ENCODE peak calls at places on chromosomes 2 and 18, in seven cellular contexts. L is H1, B is IMR-90, Q is PC-9, C is adrenal gland, O is spleen, S is A549. P is an unnamed sample.

GRCh38 chr2:240234503-240234951 is 94.1 kb upstream of the OTOS start:
- DNase-seq in S (no peak), L (no peak), B (peak), O (peak), C (no peak), Q (no peak), P (peak)

GRCh38 chr2:31920968-31921367 is 89.8 kb downstream of the MEMO1 start:
- DNase-seq in B (no peak), O (no peak), L (no peak), S (no peak), Q (no peak), C (no peak), P (no peak)

GRCh38 chr2:161246301-161246700 is 61.9 kb upstream of the PSMD14 start:
- DNase-seq in Q (no peak), L (no peak), B (no peak), S (no peak), C (no peak), O (no peak), P (no peak)

GRCh38 chr2:4753721-4754120 is 938.5 kb upstream of the SOX11 start:
- DNase-seq in B (no peak), O (no peak), Q (no peak), C (no peak), S (no peak), L (no peak), P (no peak)

GRCh38 chr2:101613073-101613704 is 84.3 kb upstream of the MAP4K4 start:
- DNase-seq in L (no peak), C (no peak), S (no peak), Q (no peak), O (no peak), B (no peak), P (no peak)

GRCh38 chr2:202221873-202222272 is 16.5 kb downstream of the SUMO1 start:
- DNase-seq in Q (no peak), C (no peak), B (peak), L (no peak), O (no peak), S (no peak), P (no peak)

GRCh38 chr18:48749768-48750167 is 201.0 kb downstream of the SMAD7 start:
- DNase-seq in L (no peak), S (no peak), Q (no peak), C (no peak), O (peak), B (peak), P (peak)

GRCh38 chr2:233824373-233824772 is 30.0 kb downstream of the HJURP start:
- DNase-seq in Q (no peak), B (no peak), O (peak), L (no peak), S (no peak), C (no peak), P (no peak)

GRCh38 chr18:48340502-48340901 is 68.7 kb downstream of the ZBTB7C start:
- DNase-seq in S (no peak), L (no peak), Q (no peak), C (no peak), O (no peak), B (no peak), P (no peak)

GRCh38 chr2:119219873-119220272 is 3.8 kb upstream of the STEAP3 start:
- DNase-seq in O (no peak), S (no peak), C (no peak), L (no peak), Q (no peak), B (peak), P (no peak)

GRCh38 chr2:127080941-127081769 is 25.8 kb downstream of the BIN1 start:
- DNase-seq in S (no peak), B (no peak), L (no peak), Q (no peak), C (peak), O (peak), P (no peak)

GRCh38 chr2:39631715-39632114 is 34.0 kb upstream of the TMEM178A start:
- DNase-seq in L (no peak), S (no peak), O (no peak), B (peak), Q (peak), C (no peak), P (no peak)

GRCh38 chr2:146540271-146540932 is 1304.4 kb upstream of the ACVR2A start:
- DNase-seq in L (peak), C (no peak), S (no peak), O (no peak), B (no peak), Q (no peak), P (no peak)

GRCh38 chr2:3762771-3763447 is 59.5 kb downstream of the DCDC2C start:
- DNase-seq in S (no peak), O (no peak), B (no peak), C (no peak), Q (no peak), L (no peak), P (peak)

GRCh38 chr18:2985628-2986027 is 27.3 kb downstream of the LPIN2 start:
- DNase-seq in B (peak), S (no peak), Q (no peak), C (no peak), L (no peak), O (no peak), P (no peak)

GRCh38 chr2:58634653-58635347 is 393.7 kb upstream of the FANCL start:
- DNase-seq in O (no peak), Q (peak), L (peak), C (no peak), B (no peak), S (no peak), P (no peak)

GRCh38 chr2:10419553-10420257 is 28.4 kb downstream of the ODC1 start:
- DNase-seq in C (no peak), O (peak), L (no peak), Q (no peak), S (no peak), B (no peak), P (no peak)

GRCh38 chr2:220077488-220077887 is 450.1 kb downstream of the SLC4A3 start:
- DNase-seq in O (no peak), B (peak), C (no peak), L (no peak), Q (no peak), S (no peak), P (no peak)

GRCh38 chr2:46816846-46817726 is 98.5 kb downstream of the MCFD2 start:
- DNase-seq in C (no peak), B (no peak), Q (no peak), L (no peak), S (no peak), O (peak), P (no peak)

GRCh38 chr2:108925286-108925685 is 63.7 kb downstream of the EDAR start:
- DNase-seq in B (no peak), L (no peak), C (no peak), Q (no peak), S (no peak), O (peak), P (no peak)

GRCh38 chr2:86634352-86634751 is 10.7 kb upstream of the RNF103 start:
- DNase-seq in S (no peak), L (no peak), B (no peak), Q (no peak), O (peak), C (no peak), P (no peak)

GRCh38 chr2:219707496-219708285 is 80.3 kb downstream of the SLC4A3 start:
- DNase-seq in S (no peak), O (no peak), Q (no peak), B (peak), L (no peak), C (no peak), P (no peak)

GRCh38 chr2:120486441-120486840 is 140.5 kb downstream of the INHBB start:
- DNase-seq in Q (peak), C (no peak), L (no peak), B (no peak), S (no peak), O (no peak), P (no peak)

GRCh38 chr18:50262977-50263376 is 3.3 kb downstream of the CFAP53 start:
- DNase-seq in S (no peak), O (no peak), Q (no peak), B (no peak), L (no peak), C (no peak), P (no peak)

GRCh38 chr2:188884552-188884951 is 89.6 kb upstream of the COL3A1 start:
- DNase-seq in L (no peak), S (no peak), C (no peak), B (peak), Q (no peak), O (no peak), P (no peak)

GRCh38 chr2:27717070-27717453 is 53.4 kb downstream of the SLC4A1AP start:
- DNase-seq in C (no peak), B (peak), Q (peak), O (no peak), S (no peak), L (no peak), P (no peak)

GRCh38 chr2:198628596-198628995 is 824.2 kb downstream of the PLCL1 start:
- DNase-seq in B (no peak), L (no peak), S (no peak), O (no peak), C (no peak), Q (no peak), P (no peak)

GRCh38 chr18:58894937-58895336 is 30.3 kb downstream of the ZNF532 start:
- DNase-seq in Q (no peak), S (no peak), B (no peak), L (no peak), O (no peak), C (no peak), P (no peak)

GRCh38 chr2:112141623-112142001 is 3.4 kb downstream of the FBLN7 start:
- DNase-seq in Q (no peak), C (no peak), O (no peak), L (no peak), S (no peak), B (no peak), P (no peak)

GRCh38 chr2:162989507-162989906 is 150.9 kb upstream of the KCNH7 start:
- DNase-seq in B (no peak), S (no peak), O (no peak), Q (no peak), L (no peak), C (no peak), P (no peak)

GRCh38 chr2:20667151-20667530 is 197 bp downstream of the GDF7 start:
- DNase-seq in L (no peak), S (no peak), B (no peak), C (no peak), O (no peak), Q (no peak), P (peak)
- TF ChIP-seq CTCF in L (no peak), S (peak), B (no peak), C (no peak), O (no peak), Q (no peak), P (no peak)

GRCh38 chr2:168529900-168530561 is 74.0 kb downstream of the CERS6 start:
- DNase-seq in C (no peak), S (no peak), O (no peak), Q (no peak), L (no peak), B (no peak), P (no peak)

GRCh38 chr2:168529054-168529833 is 73.2 kb downstream of the CERS6 start:
- DNase-seq in B (no peak), L (no peak), C (no peak), O (no peak), S (no peak), Q (no peak), P (no peak)

GRCh38 chr2:168526641-168527040 is 70.6 kb downstream of the CERS6 start:
- DNase-seq in L (no peak), C (peak), S (no peak), Q (no peak), B (no peak), O (no peak), P (no peak)

GRCh38 chr2:168528016-168528415 is 71.9 kb downstream of the CERS6 start:
- DNase-seq in Q (no peak), C (no peak), O (no peak), S (no peak), B (no peak), L (no peak), P (no peak)

DNA sequence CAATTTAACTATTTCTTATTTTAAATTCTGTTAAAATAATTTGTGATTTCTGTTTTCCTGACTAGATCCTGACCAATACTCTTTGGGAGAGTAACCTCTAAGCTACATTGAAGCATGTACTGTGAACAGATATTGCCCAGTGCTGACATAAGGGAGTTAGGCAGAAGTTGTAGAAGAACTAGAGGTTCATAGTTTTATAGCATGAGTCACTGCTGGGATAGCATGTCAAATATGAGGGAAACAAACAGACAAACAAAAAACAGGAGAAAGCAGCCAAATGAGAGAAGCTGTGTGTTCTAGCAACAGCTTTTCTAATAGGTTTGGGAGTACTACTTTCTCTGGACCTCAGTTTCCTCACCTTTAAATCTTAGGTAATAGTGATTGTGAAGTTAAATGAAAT is 72.4 kb downstream of the CERS6 start:
- DNase-seq in Q (no peak), L (no peak), C (no peak), B (peak), S (no peak), O (no peak), P (no peak)
- H3K27ac ChIP-seq in Q (no peak), L (no peak), C (peak), B (no peak), S (peak), O (no peak), P (no peak)

DNA sequence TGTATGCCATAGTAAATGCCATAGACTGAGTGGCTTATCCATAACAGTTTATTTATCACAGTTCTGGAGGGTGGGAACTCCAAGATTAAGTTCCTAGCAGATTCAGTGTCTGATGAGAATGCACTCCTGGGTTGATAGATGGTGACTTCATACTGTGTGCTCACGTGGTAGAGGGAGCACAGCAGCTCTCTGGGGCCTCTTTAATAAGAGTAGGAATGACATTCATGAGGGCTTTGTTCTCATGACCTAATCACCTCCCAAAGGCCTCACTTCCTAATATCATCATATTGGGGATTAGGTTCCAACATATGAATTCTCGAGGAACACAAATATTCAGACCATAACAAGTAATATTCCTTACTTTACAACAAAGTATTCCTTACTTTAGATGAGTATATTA is 98.1 kb upstream of the SH3BP4 start:
- DNase-seq in L (no peak), C (no peak), B (peak), S (no peak), Q (no peak), O (no peak), P (no peak)
- TF ChIP-seq CTCF in L (no peak), C (no peak), B (no peak), S (no peak), Q (no peak), O (no peak), P (no peak)

GRCh38 chr2:65129613-65130439 is at the start of gene RAB1A:
- DNase-seq in C (peak), L (peak), B (peak), S (peak), Q (peak), O (peak), P (peak)
- H3K27ac ChIP-seq in C (peak), L (peak), B (peak), S (peak), Q (peak), O (peak), P (peak)

GRCh38 chr2:172674968-172675303 is 60.7 kb upstream of the RAPGEF4 start:
- DNase-seq in C (no peak), Q (no peak), B (no peak), L (no peak), S (no peak), O (no peak), P (no peak)
- TF ChIP-seq CTCF in C (no peak), Q (no peak), B (no peak), L (no peak), S (no peak), O (no peak), P (no peak)

DNA sequence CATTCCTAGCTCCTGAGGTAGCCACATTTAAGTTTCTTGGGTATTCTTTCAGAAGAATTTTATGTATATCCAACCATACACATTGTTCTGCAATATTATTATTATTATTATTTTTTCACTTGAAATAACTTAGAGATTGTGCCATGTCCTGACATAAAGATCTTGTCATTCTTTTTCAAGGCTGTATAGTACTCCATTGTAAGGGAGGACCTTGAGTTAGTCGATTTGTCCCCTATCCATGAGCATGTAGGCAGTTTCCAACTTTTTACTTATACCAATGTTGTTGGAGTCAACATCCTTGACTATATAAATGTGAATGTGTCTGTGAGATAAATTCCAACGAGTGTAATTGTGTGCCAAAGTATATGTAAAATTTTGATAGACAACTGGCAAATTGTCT is 891 bp upstream of the EGR4 start:
- DNase-seq in S (no peak), B (no peak), O (no peak), Q (no peak), C (no peak), L (no peak), P (no peak)
- H3K27ac ChIP-seq in S (no peak), B (no peak), O (no peak), Q (no peak), C (no peak), L (no peak), P (no peak)

GRCh38 chr2:71069376-71069775 is 928 bp downstream of the NAGK start:
- DNase-seq in B (peak), C (no peak), S (no peak), O (peak), Q (no peak), L (no peak), P (no peak)

GRCh38 chr2:71066856-71067255 is 1.6 kb upstream of the NAGK start:
- DNase-seq in Q (no peak), S (no peak), L (no peak), B (no peak), C (no peak), O (no peak), P (no peak)

GRCh38 chr2:71067567-71068217 is 756 bp upstream of the NAGK start:
- DNase-seq in B (no peak), C (peak), O (peak), L (no peak), Q (no peak), S (no peak), P (peak)

GRCh38 chr2:71070294-71071025 is 2.0 kb downstream of the NAGK start:
- DNase-seq in L (no peak), O (peak), C (no peak), Q (no peak), B (peak), S (peak), P (no peak)

DNA sequence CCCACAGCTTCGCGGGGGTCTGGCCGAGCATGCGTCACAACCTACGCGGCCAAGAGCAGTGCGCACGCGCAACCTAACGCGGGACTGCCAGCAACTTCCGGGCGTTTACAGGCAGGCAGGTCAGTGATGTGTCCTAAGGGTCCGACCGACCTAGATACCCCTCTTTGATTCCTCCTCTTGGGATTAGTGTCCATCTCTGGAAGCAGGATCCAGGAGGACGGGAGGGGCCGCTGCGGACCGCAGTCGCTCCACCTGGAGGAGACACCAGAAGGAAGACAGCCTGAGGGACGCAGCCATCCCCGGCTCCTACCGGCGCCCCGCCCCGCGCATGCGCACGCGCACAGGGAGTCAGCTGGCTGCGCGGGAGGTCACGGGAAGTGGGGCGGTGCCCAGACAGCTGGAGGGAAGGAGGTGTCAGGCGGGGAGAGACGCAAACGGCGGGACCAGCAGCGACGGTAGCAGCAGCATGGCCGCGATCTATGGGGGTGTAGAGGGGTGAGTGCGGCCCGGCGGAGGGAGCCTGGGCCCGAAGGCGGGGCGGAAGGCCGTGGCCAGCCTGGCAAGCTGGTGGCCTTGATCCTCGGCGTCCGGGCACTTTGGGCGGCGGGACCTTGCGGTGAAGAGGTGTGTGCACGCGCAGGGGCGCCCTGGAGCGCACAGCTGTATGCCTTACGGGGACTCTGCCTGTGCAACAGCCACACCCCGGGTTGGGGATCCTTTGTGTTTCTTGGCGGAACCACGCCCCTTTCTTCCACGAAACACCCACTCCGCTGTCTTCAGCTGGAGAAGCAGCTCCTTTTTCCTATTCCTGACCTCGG is at the start of gene NAGK:
- DNase-seq in Q (peak), C (peak), L (peak), O (peak), B (peak), S (peak), P (peak)
- TF ChIP-seq CTCF in Q (no peak), C (no peak), L (no peak), O (no peak), B (peak), S (no peak), P (no peak)

GRCh38 chr2:20571231-20571630 is 79.7 kb downstream of the HS1BP3 start:
- DNase-seq in O (peak), B (no peak), L (no peak), C (no peak), Q (no peak), S (no peak), P (no peak)
- H3K27ac ChIP-seq in O (no peak), B (no peak), L (no peak), C (peak), Q (no peak), S (no peak), P (peak)

P was measured in coronary artery.